ENCODE peak calls at places on chromosome 2, in four cellular contexts. K, A, L and C are unnamed samples.

GRCh38 chr2:40004336-40004735 is 225.3 kb upstream of the THUMPD2 start:
- DNase-seq in K (no peak), A (no peak), L (peak), C (no peak)

GRCh38 chr2:182300603-182301002 is 126.2 kb downstream of the PDE1A start:
- DNase-seq in K (no peak), A (no peak), L (no peak), C (no peak)

GRCh38 chr2:229666811-229667210 is 47.5 kb downstream of the DNER start:
- DNase-seq in K (no peak), A (no peak), L (no peak), C (no peak)

GRCh38 chr2:221554769-221555510 is 17.2 kb downstream of the EPHA4 start:
- DNase-seq in K (no peak), A (no peak), L (peak), C (peak)

GRCh38 chr2:136032817-136033216 is 47.4 kb upstream of the DARS1 start:
- DNase-seq in K (no peak), A (no peak), L (no peak), C (no peak)

GRCh38 chr2:31235504-31235902 is 1.6 kb downstream of the EHD3 start:
- DNase-seq in K (no peak), A (no peak), L (peak), C (no peak)

GRCh38 chr2:141271346-141271745 is 859.5 kb downstream of the LRP1B start:
- DNase-seq in K (no peak), A (no peak), L (no peak), C (no peak)

GRCh38 chr2:229612395-229612971 is 101.9 kb downstream of the DNER start:
- DNase-seq in K (no peak), A (no peak), L (no peak), C (no peak)

GRCh38 chr2:67446504-67446911 is 49.4 kb downstream of the ETAA1 start:
- DNase-seq in K (no peak), A (no peak), L (peak), C (no peak)

GRCh38 chr2:162934191-162934590 is 95.6 kb upstream of the KCNH7 start:
- DNase-seq in K (no peak), A (no peak), L (no peak), C (no peak)

GRCh38 chr2:201698588-201699226 is at the start of gene MPP4:
- DNase-seq in K (no peak), A (no peak), L (no peak), C (no peak)

GRCh38 chr2:231174211-231174651 is 24.2 kb upstream of the ARMC9 start:
- DNase-seq in K (no peak), A (no peak), L (no peak), C (no peak)

GRCh38 chr2:24489465-24489864 is 1.6 kb upstream of the NCOA1 start:
- DNase-seq in K (no peak), A (no peak), L (no peak), C (no peak)

GRCh38 chr2:38173690-38174089 is 97.7 kb upstream of the CYP1B1 start:
- DNase-seq in K (no peak), A (no peak), L (no peak), C (no peak)

GRCh38 chr2:113703404-113704299 is 52.8 kb downstream of the SLC35F5 start:
- DNase-seq in K (no peak), A (no peak), L (no peak), C (no peak)

GRCh38 chr2:10448646-10449480 is 736 bp upstream of the ODC1 start:
- DNase-seq in K (peak), A (peak), L (peak), C (peak)

GRCh38 chr2:229456091-229456490 is 185.0 kb upstream of the PID1 start:
- DNase-seq in K (no peak), A (no peak), L (peak), C (no peak)

GRCh38 chr2:234288974-234289455 is 207.9 kb downstream of the ARL4C start:
- DNase-seq in K (peak), A (peak), L (peak), C (peak)

GRCh38 chr2:72457801-72458516 is 310.3 kb upstream of the CYP26B1 start:
- DNase-seq in K (no peak), A (no peak), L (no peak), C (no peak)

GRCh38 chr2:169276045-169276444 is 86.3 kb downstream of the LRP2 start:
- DNase-seq in K (no peak), A (no peak), L (no peak), C (no peak)

GRCh38 chr2:225735844-225736243 is 336.3 kb downstream of the NYAP2 start:
- DNase-seq in K (no peak), A (no peak), L (peak), C (no peak)

GRCh38 chr2:172119089-172119488 is 16.4 kb upstream of the DLX2 start:
- DNase-seq in K (no peak), A (no peak), L (no peak), C (no peak)

GRCh38 chr2:209334188-209335017 is 89.4 kb upstream of the MAP2 start:
- DNase-seq in K (peak), A (peak), L (peak), C (peak)

GRCh38 chr2:8827729-8828128 is 9.7 kb downstream of the KIDINS220 start:
- DNase-seq in K (no peak), A (no peak), L (no peak), C (no peak)

GRCh38 chr2:103959174-103960125 is 894.5 kb upstream of the POU3F3 start:
- DNase-seq in K (no peak), A (peak), L (peak), C (no peak)

GRCh38 chr2:9720352-9721093 is 89.7 kb upstream of the YWHAQ start:
- DNase-seq in K (no peak), A (no peak), L (no peak), C (no peak)